ENCODE peak calls at places on chromosomes 3 and 15, in four cellular contexts. G is HepG2, Z is K562, B is HCT116. K is an unnamed sample.

GRCh38 chr15:91982401-91982800 is 128.9 kb downstream of the SLCO3A1 start:
- DNase-seq in G (no peak), Z (no peak), B (no peak), K (no peak)

GRCh38 chr15:37134699-37135131 is 34.4 kb upstream of the MEIS2 start:
- DNase-seq in G (peak; percentile 34), Z (peak; percentile 74), B (peak; percentile 54), K (no peak)

GRCh38 chr3:42600958-42601675 is 631 bp downstream of the NKTR start:
- DNase-seq in G (peak; percentile 16), Z (no peak), B (no peak), K (no peak)

GRCh38 chr3:155412856-155413255 is 119.4 kb upstream of the STRIT1 start:
- DNase-seq in G (no peak), Z (no peak), B (no peak), K (no peak)

GRCh38 chr15:101372149-101372577 is 77.1 kb upstream of the SNRPA1 start:
- DNase-seq in G (no peak), Z (no peak), B (no peak), K (no peak)

GRCh38 chr15:72342385-72342784 is 22.4 kb upstream of the CELF6 start:
- DNase-seq in G (peak; percentile 33), Z (no peak), B (peak; percentile 7), K (no peak)

GRCh38 chr3:190585771-190586630 is 72.1 kb downstream of the IL1RAP start:
- DNase-seq in G (peak; percentile 60), Z (no peak), B (peak; percentile 81), K (peak; percentile 85)

GRCh38 chr3:111045564-111045963 is 26.1 kb upstream of the NECTIN3 start:
- DNase-seq in G (no peak), Z (no peak), B (no peak), K (no peak)

GRCh38 chr3:39935261-39935660 is 125.9 kb downstream of the MYRIP start:
- DNase-seq in G (no peak), Z (no peak), B (no peak), K (no peak)

GRCh38 chr15:87626835-87627234 is 629.7 kb downstream of the NTRK3 start:
- DNase-seq in G (no peak), Z (peak; percentile 55), B (no peak), K (no peak)

GRCh38 chr3:177108648-177109047 is 88.6 kb downstream of the TBL1XR1 start:
- DNase-seq in G (no peak), Z (no peak), B (no peak), K (no peak)
- H3K4me1 ChIP-seq in G (peaks cover 80% of the 10 kb centered on the region), Z (peaks cover 8% of the 10 kb centered on the region), B (peaks cover 6% of the 10 kb centered on the region), K (peaks cover 62% of the 10 kb centered on the region)

GRCh38 chr3:115357456-115357855 is 210.4 kb upstream of the ZBTB20 start:
- DNase-seq in G (no peak), Z (no peak), B (no peak), K (no peak)
- TF ChIP-seq POLR2AphosphoS5 in G (no peak), Z (no peak), B (no peak), K (no peak)

DNA sequence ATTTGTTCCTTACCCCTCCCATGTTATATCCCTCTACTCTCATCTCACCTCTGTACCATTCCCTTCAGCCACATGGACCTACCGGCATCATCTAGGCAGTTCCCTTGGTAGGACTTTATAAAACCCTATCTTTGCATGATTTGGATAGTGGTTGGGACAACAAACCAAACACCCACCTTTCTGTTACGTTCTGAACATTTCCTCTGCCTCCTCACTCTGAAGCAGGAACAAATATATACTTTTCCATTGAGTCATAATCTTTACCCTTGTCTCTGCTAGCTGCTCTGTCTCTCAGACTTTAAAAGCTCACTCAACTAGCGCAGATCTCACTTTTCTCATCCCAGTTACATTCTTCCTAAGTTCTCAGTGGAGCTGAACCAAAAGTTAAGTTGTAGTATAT is 17.8 kb downstream of the UBXN7 start:
- DNase-seq in G (peak; percentile 15), Z (no peak), B (no peak), K (no peak)
- TF ChIP-seq TCF7L2 in G (no peak), Z (no peak), B (no peak), K (no peak)

GRCh38 chr3:72270072-72270611 is 485.2 kb upstream of the PROK2 start:
- DNase-seq in G (peak; percentile 87), Z (peak; percentile 68), B (peak; percentile 23), K (peak; percentile 24)
- H3K4me1 ChIP-seq in G (peaks cover 37% of the 10 kb centered on the region), Z (peaks cover 13% of the 10 kb centered on the region), B (peaks cover 10% of the 10 kb centered on the region), K (no peaks in the 10 kb centered on the region)

GRCh38 chr3:124258057-124258500 is 266.2 kb upstream of the ROPN1 start:
- DNase-seq in G (no peak), Z (no peak), B (no peak), K (no peak)
- TF ChIP-seq POLR2AphosphoS5 in G (no peak), Z (no peak), B (no peak), K (no peak)

GRCh38 chr15:32688151-32688639 is 29.6 kb upstream of the GREM1 start:
- DNase-seq in G (peak; percentile 67), Z (no peak), B (no peak), K (peak; percentile 28)
- TF ChIP-seq TCF7L2 in G (no peak), Z (no peak), B (no peak), K (no peak)

DNA sequence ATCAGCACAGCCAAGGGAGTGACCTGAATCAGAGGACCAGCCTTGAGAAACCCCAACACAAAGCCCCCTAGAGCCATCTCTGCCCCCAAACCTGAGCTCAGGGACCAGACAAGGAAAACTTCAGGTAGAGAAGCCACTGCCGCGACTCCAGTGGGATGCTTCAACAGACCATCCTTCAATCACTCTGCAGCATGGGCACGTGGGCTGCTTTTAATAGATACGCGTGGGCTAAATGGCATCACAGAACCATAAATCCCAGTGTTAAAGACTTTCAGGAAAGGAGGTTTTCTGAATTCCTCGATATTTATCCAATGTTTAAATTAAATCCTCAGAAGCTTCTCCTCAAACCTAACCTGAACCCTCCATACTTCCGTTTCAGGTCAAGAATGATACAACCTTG is 30.6 kb downstream of the SH3BP5 start:
- DNase-seq in G (no peak), Z (no peak), B (no peak), K (no peak)
- H3K4me1 ChIP-seq in G (no peaks in the 10 kb centered on the region), Z (peaks cover 52% of the 10 kb centered on the region), B (peaks cover 27% of the 10 kb centered on the region), K (no peaks in the 10 kb centered on the region)

DNA sequence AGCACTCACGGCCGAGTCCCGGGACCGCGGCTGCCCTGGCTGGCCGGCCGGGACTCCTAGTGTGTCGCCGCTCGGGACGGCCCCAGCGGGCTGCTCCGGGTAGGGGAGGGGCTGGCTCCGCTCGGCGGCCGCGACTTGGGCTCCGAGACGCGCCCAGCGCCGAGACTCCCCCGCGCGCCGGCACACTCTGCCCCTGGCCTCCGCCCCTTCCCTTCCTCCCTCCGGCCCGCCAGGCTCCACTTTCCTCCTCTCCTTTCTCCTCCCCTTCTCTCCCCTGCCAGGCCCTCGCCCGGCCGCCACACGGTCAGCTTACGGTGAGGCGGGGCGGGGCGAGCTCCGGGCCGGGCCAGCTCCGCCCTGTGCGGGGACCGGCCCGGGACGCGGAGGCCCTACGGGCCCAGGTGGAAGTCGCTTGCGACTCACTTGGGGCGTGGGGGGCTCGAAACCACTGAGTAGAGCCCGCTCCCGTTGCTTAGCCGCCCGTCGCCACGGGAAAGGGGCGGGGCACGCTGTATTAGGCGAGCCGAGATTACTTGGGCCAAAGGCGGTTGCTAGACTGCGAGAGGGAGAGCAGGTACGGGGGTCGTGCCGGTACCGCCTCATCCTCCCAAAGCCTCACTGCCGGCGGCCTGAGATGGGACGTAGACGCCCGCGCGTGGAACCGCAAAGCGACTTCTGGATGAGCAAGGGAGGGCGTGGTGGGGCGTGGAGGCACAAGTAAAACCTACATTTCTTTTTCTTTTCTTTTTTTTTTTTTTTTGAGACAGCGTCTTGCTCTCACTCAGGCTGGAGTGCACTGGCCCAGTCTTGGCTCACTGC is at the start of gene ITGB5:
- DNase-seq in G (peak; percentile 61), Z (peak; percentile 80), B (peak; percentile 29), K (no peak)
- TF ChIP-seq POLR2AphosphoS5 in G (peak; percentile 61), Z (peak; percentile 64), B (peak; percentile 57), K (peak; percentile 50)

K was measured in Panc1.